ENCODE peak calls at places on chromosomes 1 and 21, in five cellular contexts. L is esophagus squamous epithelium, K is spleen, H is dorsolateral prefrontal cortex, A is right lobe of liver. E is an unnamed sample.

GRCh38 chr1:226663327-226663704 is 75.8 kb downstream of the ITPKB start:
- DNase-seq in L (no peak), K (no peak), H (no peak), A (no peak), E (no peak)

GRCh38 chr1:111967067-111967690 is 22.3 kb downstream of the KCND3 start:
- DNase-seq in L (no peak), K (peak; percentile 29), H (no peak), A (no peak), E (no peak)

GRCh38 chr21:44687671-44688070 is 5.7 kb upstream of the KRTAP12-1 start:
- DNase-seq in L (no peak), K (no peak), H (no peak), A (no peak), E (no peak)

GRCh38 chr1:245953876-245954660 is 553.0 kb downstream of the SMYD3 start:
- DNase-seq in L (no peak), K (peak; percentile 83), H (no peak), A (no peak), E (no peak)

GRCh38 chr1:159854101-159854692 is 8.3 kb downstream of the VSIG8 start:
- DNase-seq in L (no peak), K (peak; percentile 87), H (peak; percentile 64), A (peak; percentile 72), E (no peak)

GRCh38 chr1:28039341-28039740 is 49.1 kb downstream of the EYA3 start:
- DNase-seq in L (no peak), K (no peak), H (no peak), A (no peak), E (no peak)

GRCh38 chr1:220594356-220594755 is 66.4 kb downstream of the MARK1 start:
- DNase-seq in L (no peak), K (no peak), H (no peak), A (no peak), E (no peak)

GRCh38 chr1:29853716-29854330 is 617.5 kb downstream of the PTPRU start:
- DNase-seq in L (no peak), K (peak; percentile 54), H (no peak), A (no peak), E (no peak)

GRCh38 chr1:6868371-6869001 is 83.2 kb downstream of the CAMTA1 start:
- DNase-seq in L (no peak), K (no peak), H (no peak), A (no peak), E (no peak)

GRCh38 chr1:77399250-77400086 is 117.6 kb downstream of the AK5 start:
- DNase-seq in L (no peak), K (no peak), H (peak; percentile 69), A (no peak), E (no peak)

GRCh38 chr1:152902676-152903075 is 5.7 kb upstream of the IVL start:
- DNase-seq in L (no peak), K (no peak), H (no peak), A (no peak), E (no peak)

GRCh38 chr21:42089093-42089631 is 18.0 kb downstream of the UMODL1 start:
- DNase-seq in L (no peak), K (no peak), H (no peak), A (no peak), E (no peak)

GRCh38 chr1:73593804-73594203 is 604.2 kb downstream of the LRRIQ3 start:
- DNase-seq in L (no peak), K (no peak), H (no peak), A (no peak), E (no peak)

GRCh38 chr1:93042134-93042821 is 36.8 kb upstream of the MTF2 start:
- DNase-seq in L (no peak), K (no peak), H (no peak), A (no peak), E (no peak)

GRCh38 chr1:5637171-5637570 is 355.1 kb downstream of the NPHP4 start:
- DNase-seq in L (no peak), K (no peak), H (peak; percentile 55), A (no peak), E (no peak)

GRCh38 chr1:26790551-26790953 is 2.8 kb downstream of the PIGV start:
- DNase-seq in L (no peak), K (no peak), H (no peak), A (no peak), E (no peak)

DNA sequence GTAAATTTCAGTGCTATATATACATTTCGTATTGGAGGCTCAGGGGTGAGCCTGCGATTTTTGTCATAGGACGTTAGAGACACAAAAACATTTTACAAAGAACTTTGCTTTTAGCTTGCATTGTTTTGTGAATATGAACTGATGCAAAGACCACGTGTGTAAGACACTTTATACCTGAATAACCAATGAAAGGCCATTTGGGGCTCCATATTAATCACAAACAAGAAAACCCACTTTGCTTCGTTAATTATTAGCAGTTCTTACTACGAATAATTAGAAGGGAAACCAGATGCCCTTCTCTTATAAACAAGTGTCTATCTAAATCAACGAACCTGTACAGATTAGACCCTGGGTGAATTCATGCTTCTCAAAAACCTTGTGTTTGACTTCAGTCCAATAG is 1.1 kb downstream of the CYYR1 start:
- DNase-seq in L (no peak), K (no peak), H (no peak), A (no peak), E (no peak)
- H3K4me3 ChIP-seq in L (peak overlapping the region; percentile 57), K (peak overlapping the region; percentile 48), H (peak overlapping the region; percentile 59), A (no peak overlapping the region), E (no peak overlapping the region)

GRCh38 chr1:198829356-198829755 is 190.5 kb downstream of the PTPRC start:
- DNase-seq in L (no peak), K (no peak), H (no peak), A (no peak), E (no peak)

GRCh38 chr1:198825254-198825653 is 186.4 kb downstream of the PTPRC start:
- DNase-seq in L (no peak), K (no peak), H (no peak), A (no peak), E (no peak)

GRCh38 chr1:198823626-198824025 is 184.8 kb downstream of the PTPRC start:
- DNase-seq in L (no peak), K (no peak), H (no peak), A (no peak), E (no peak)
- TF ChIP-seq CTCF in L (no peak), K (no peak), H (no peak), A (no peak), E (no peak)

GRCh38 chr1:22638476-22639234 is 2.2 kb downstream of the C1QA start:
- DNase-seq in L (no peak), K (no peak), H (no peak), A (no peak), E (no peak)

GRCh38 chr1:22636927-22637326 is 499 bp downstream of the C1QA start:
- DNase-seq in L (no peak), K (no peak), H (no peak), A (no peak), E (no peak)

GRCh38 chr1:22637952-22638445 is 1.6 kb downstream of the C1QA start:
- DNase-seq in L (no peak), K (no peak), H (no peak), A (no peak), E (no peak)

GRCh38 chr1:22641247-22641646 is 2.2 kb upstream of the C1QC start:
- DNase-seq in L (no peak), K (no peak), H (no peak), A (no peak), E (no peak)

GRCh38 chr1:22639286-22639685 is 2.9 kb downstream of the C1QA start:
- DNase-seq in L (no peak), K (no peak), H (no peak), A (no peak), E (peak; percentile 2)
- H3K4me3 ChIP-seq in L (no peak overlapping the region), K (peak overlapping the region; percentile 39), H (no peak overlapping the region), A (no peak overlapping the region), E (no peak overlapping the region)

GRCh38 chr21:35207322-35207721 is 158.2 kb upstream of the RUNX1 start:
- DNase-seq in L (no peak), K (no peak), H (no peak), A (no peak), E (no peak)

GRCh38 chr21:35203093-35204021 is 154.3 kb upstream of the RUNX1 start:
- DNase-seq in L (no peak), K (no peak), H (no peak), A (no peak), E (no peak)

GRCh38 chr21:35204125-35204524 is 155.0 kb upstream of the RUNX1 start:
- DNase-seq in L (no peak), K (no peak), H (no peak), A (no peak), E (no peak)

GRCh38 chr21:35206141-35207125 is 157.3 kb upstream of the RUNX1 start:
- DNase-seq in L (no peak), K (no peak), H (no peak), A (no peak), E (no peak)

GRCh38 chr21:35204850-35205564 is 155.9 kb upstream of the RUNX1 start:
- DNase-seq in L (no peak), K (peak; percentile 78), H (peak; percentile 56), A (peak; percentile 55), E (no peak)
- TF ChIP-seq CTCF in L (no peak), K (peak; percentile 27), H (no peak), A (no peak), E (peak; percentile 18)

DNA sequence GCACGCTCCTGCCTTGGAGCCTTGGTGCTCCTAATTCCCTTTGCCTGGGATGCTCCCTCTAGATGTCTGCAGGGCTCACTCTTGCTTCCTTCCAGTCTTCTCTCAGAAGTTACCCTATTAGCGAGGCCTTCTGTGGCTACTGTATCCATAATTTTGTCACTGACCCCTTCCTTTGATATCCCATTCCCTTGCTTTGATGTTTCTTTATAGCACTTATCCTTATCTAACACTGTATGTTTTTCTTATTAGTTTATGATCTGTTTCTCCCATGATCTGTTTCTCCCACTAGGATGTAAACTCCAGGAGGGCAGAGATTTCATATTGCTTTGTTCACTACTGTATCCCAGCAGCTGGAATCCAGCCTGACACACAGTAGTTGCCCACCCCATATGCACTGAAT is 263.4 kb downstream of the FOXD2 start:
- DNase-seq in L (no peak), K (no peak), H (no peak), A (no peak), E (no peak)
- H3K4me3 ChIP-seq in L (no peak overlapping the region), K (no peak overlapping the region), H (no peak overlapping the region), A (no peak overlapping the region), E (no peak overlapping the region)

GRCh38 chr1:210239295-210240155 is 6.9 kb downstream of the SERTAD4 start:
- DNase-seq in L (no peak), K (no peak), H (peak; percentile 54), A (no peak), E (peak; percentile 57)
- TF ChIP-seq CTCF in L (peak; percentile 37), K (no peak), H (no peak), A (no peak), E (peak; percentile 70)

DNA sequence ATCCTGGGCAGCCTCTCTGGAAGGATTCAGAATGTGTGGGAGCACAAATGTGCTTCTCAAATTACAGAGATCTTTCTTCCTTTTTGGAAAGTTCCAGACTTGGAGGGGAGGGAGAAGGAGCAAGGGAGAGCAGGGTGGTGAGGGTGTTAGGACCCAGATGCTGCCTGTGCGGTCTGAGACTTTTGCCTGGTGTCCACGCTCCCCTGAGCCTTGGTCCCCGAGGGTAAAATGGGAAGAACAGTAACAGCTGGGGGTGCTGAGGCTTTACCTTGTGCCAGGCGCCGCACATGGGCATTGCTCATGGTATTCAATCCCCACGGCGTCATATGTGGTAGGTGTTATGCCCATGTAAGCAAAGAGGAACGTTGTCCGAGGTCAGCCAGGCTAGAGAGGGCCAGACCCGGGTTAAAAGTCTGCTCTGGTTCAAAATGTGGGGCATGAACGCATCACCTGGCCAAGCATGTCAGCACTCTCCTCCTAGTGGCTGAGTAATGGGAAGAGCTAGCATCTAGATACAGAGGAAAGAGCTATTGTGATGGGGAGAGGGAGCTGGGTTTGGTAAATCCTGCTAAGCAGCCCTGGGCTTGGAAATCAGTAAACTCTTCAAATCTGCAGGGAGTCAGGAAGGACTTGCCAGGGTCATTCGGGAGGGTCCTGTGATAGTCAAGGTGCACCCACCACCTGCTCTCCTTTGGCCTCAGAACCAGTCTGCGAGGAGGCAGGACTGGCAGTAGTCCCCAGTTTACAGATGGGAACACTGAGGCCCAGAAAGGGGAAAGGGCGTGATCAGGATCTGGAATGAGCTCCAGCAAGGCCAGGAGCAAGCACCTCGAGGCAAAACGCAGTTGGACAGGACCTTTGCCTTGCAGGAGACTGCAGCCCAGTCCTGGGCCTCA is 4.5 kb upstream of the RUNX3 start:
- DNase-seq in L (no peak), K (no peak), H (no peak), A (no peak), E (no peak)
- H3K4me3 ChIP-seq in L (no peak overlapping the region), K (no peak overlapping the region), H (no peak overlapping the region), A (no peak overlapping the region), E (no peak overlapping the region)

E was measured in AG09309.